ENCODE peak calls at places on chromosomes 16 and 17, in seven cellular contexts. X is GM13976, D is transverse colon, C is midbrain, L is ACHN, T is Ammon's horn, B is HCT116. G is an unnamed sample.
A peak's percentile ranks its signal among the peaks of the same experiment; 100 is the strongest.

GRCh38 chr17:65297384-65297783 is 160.2 kb downstream of the RGS9 start:
- DNase-seq in D (no peak), C (no peak), T (no peak), L (no peak), X (no peak), B (no peak), G (no peak)

GRCh38 chr16:11914759-11915643 is 755 bp downstream of the GSPT1 start:
- DNase-seq in L (peak; percentile 51), D (peak; percentile 53), B (no peak), X (peak; percentile 73), T (no peak), C (peak; percentile 41), G (no peak)

GRCh38 chr17:17387461-17388362 is 84.5 kb downstream of the NT5M start:
- DNase-seq in C (no peak), L (no peak), X (no peak), D (peak; percentile 77), T (no peak), B (peak; percentile 90), G (peak; percentile 52)

GRCh38 chr16:70701036-70701435 is 15.2 kb upstream of the MTSS2 start:
- DNase-seq in B (no peak), X (no peak), C (no peak), T (no peak), D (no peak), L (no peak), G (no peak)

GRCh38 chr16:3283525-3284447 is 495 bp downstream of the ZNF263 start:
- DNase-seq in C (no peak), X (no peak), T (peak; percentile 20), D (no peak), B (no peak), L (no peak), G (no peak)

GRCh38 chr16:65068151-65068740 is 53.6 kb downstream of the CDH11 start:
- DNase-seq in T (no peak), D (no peak), C (no peak), B (no peak), X (no peak), L (no peak), G (no peak)

GRCh38 chr17:1898332-1898731 is 68.5 kb downstream of the RPA1 start:
- DNase-seq in T (no peak), D (no peak), X (no peak), L (no peak), C (no peak), B (no peak), G (no peak)

GRCh38 chr16:29158031-29158430 is 173.2 kb downstream of the LAT start:
- DNase-seq in L (no peak), B (no peak), X (no peak), C (no peak), D (no peak), T (no peak), G (no peak)

GRCh38 chr17:68993112-68993511 is 37.9 kb upstream of the ABCA8 start:
- DNase-seq in L (no peak), B (no peak), X (no peak), D (no peak), C (no peak), T (no peak), G (no peak)

GRCh38 chr17:8096541-8096940 is 9.0 kb upstream of the ALOX12B start:
- DNase-seq in C (no peak), T (no peak), L (no peak), B (no peak), D (no peak), X (no peak), G (no peak)

G was measured in keratinocyte.